ENCODE peak calls at places on chromosomes 3 and 15, in five cellular contexts. Z is AG09319; R is colonic mucosa; X is foreskin fibroblast; U is stimulated activated CD8-positive, alpha-beta memory T cell treated with anti-CD3 and anti-CD28 coated beads, Interleukin-2, amount 100 ng/mL, for 1 hour. Q is an unnamed sample.

GRCh38 chr3:45442679-45443214 is 54.4 kb downstream of the LARS2 start:
- DNase-seq in R (no peak), X (no peak), U (no peak), Z (no peak), Q (no peak)

GRCh38 chr15:57298843-57299550 is 77.3 kb upstream of the CGNL1 start:
- DNase-seq in U (no peak), R (no peak), Z (no peak), X (no peak), Q (no peak)

GRCh38 chr3:40096561-40097506 is 212.7 kb upstream of the EIF1B start:
- DNase-seq in R (no peak), X (peak), Z (no peak), U (no peak), Q (no peak)

GRCh38 chr3:71304684-71305083 is 278.8 kb downstream of the FOXP1 start:
- DNase-seq in R (no peak), X (peak), U (no peak), Z (no peak), Q (peak)

GRCh38 chr3:12884104-12884742 is 42.9 kb upstream of the RPL32 start:
- DNase-seq in Z (no peak), U (no peak), X (peak), R (no peak), Q (no peak)

GRCh38 chr3:98688363-98688762 is 74.8 kb upstream of the ST3GAL6 start:
- DNase-seq in X (no peak), Z (no peak), U (no peak), R (no peak), Q (no peak)

GRCh38 chr15:88118741-88119140 is 137.8 kb downstream of the NTRK3 start:
- DNase-seq in R (no peak), Z (no peak), U (no peak), X (no peak), Q (no peak)

GRCh38 chr15:71627604-71628003 is 182.8 kb upstream of the NR2E3 start:
- DNase-seq in U (no peak), X (no peak), Z (no peak), R (no peak), Q (no peak)

GRCh38 chr15:52717924-52718323 is 38.7 kb upstream of the ATOSA start:
- DNase-seq in Z (no peak), X (no peak), U (no peak), R (no peak), Q (no peak)

GRCh38 chr3:197135212-197135611 is 105.6 kb upstream of the MELTF start:
- DNase-seq in Z (no peak), R (no peak), U (no peak), X (no peak), Q (no peak)

GRCh38 chr3:115401298-115401697 is 222.0 kb upstream of the GAP43 start:
- DNase-seq in U (no peak), X (peak), R (no peak), Z (peak), Q (no peak)

GRCh38 chr3:187046033-187046432 is 93.3 kb downstream of the RPL39L start:
- DNase-seq in Z (no peak), U (no peak), X (no peak), R (no peak), Q (no peak)

GRCh38 chr3:63912768-63913588 is 795 bp upstream of the SCAANT1 start:
- DNase-seq in U (peak), Z (no peak), R (peak), X (peak), Q (peak)

GRCh38 chr3:50612234-50612972 is 829 bp upstream of the CISH start:
- DNase-seq in X (no peak), Z (no peak), U (no peak), R (no peak), Q (no peak)

GRCh38 chr15:73921257-73921890 is 4.9 kb upstream of the LOXL1 start:
- DNase-seq in R (no peak), X (no peak), U (no peak), Z (no peak), Q (no peak)

GRCh38 chr3:31790516-31791148 is 190.4 kb downstream of the OSBPL10 start:
- DNase-seq in Z (no peak), X (no peak), R (no peak), U (no peak), Q (no peak)

GRCh38 chr3:123586131-123586530 is 1.3 kb upstream of the HACD2 start:
- DNase-seq in X (peak), Z (no peak), R (peak), U (no peak), Q (peak)

GRCh38 chr3:148240351-148240750 is 457.4 kb upstream of the AGTR1 start:
- DNase-seq in Z (no peak), R (no peak), X (no peak), U (no peak), Q (no peak)

GRCh38 chr3:174538116-174538515 is 321.0 kb upstream of the NAALADL2 start:
- DNase-seq in X (no peak), U (no peak), R (no peak), Z (no peak), Q (no peak)

GRCh38 chr15:90336705-90337141 is 15.4 kb upstream of the ZNF774 start:
- DNase-seq in R (no peak), X (peak), Z (no peak), U (no peak), Q (no peak)

GRCh38 chr3:172675371-172676193 is 35.3 kb downstream of the NCEH1 start:
- DNase-seq in U (no peak), X (peak), R (no peak), Z (no peak), Q (no peak)

GRCh38 chr15:89101302-89102191 is 13.3 kb downstream of the ABHD2 start:
- DNase-seq in R (peak), Z (peak), X (peak), U (no peak), Q (peak)

GRCh38 chr3:122299222-122299621 is 25.8 kb upstream of the CSTA start:
- DNase-seq in Z (no peak), U (no peak), R (no peak), X (no peak), Q (no peak)

GRCh38 chr3:153897025-153897723 is 224.0 kb upstream of the ARHGEF26 start:
- DNase-seq in Z (no peak), U (no peak), X (no peak), R (no peak), Q (no peak)

GRCh38 chr3:119497824-119498187 is 541 bp upstream of the TIMMDC1 start:
- DNase-seq in X (no peak), U (no peak), R (peak), Z (no peak), Q (peak)

GRCh38 chr15:69143756-69144436 is 16.5 kb upstream of the GLCE start:
- DNase-seq in U (no peak), R (no peak), X (no peak), Z (no peak), Q (no peak)

GRCh38 chr3:141625506-141625905 is 112.6 kb upstream of the RNF7 start:
- DNase-seq in X (peak), U (no peak), R (no peak), Z (no peak), Q (no peak)

GRCh38 chr3:194837457-194838135 is 151.9 kb downstream of the FAM43A start:
- DNase-seq in Z (no peak), X (no peak), U (no peak), R (no peak), Q (no peak)

GRCh38 chr3:117131259-117131658 is 421.7 kb downstream of the TUSC7 start:
- DNase-seq in U (no peak), R (peak), Z (no peak), X (no peak), Q (no peak)

GRCh38 chr15:86751116-86751515 is 671.4 kb downstream of the AGBL1 start:
- DNase-seq in R (no peak), Z (no peak), X (no peak), U (no peak), Q (no peak)

GRCh38 chr3:132486086-132486485 is 68.8 kb downstream of the DNAJC13 start:
- DNase-seq in R (no peak), U (no peak), X (no peak), Z (peak), Q (no peak)

GRCh38 chr15:90889736-90890456 is 5.6 kb downstream of the FES start:
- DNase-seq in U (no peak), R (no peak), X (no peak), Z (no peak), Q (no peak)

Q was measured in left colon.